ENCODE peak calls at places on chromosomes 13 and 19, in seven cellular contexts. C, D, Q, A, M, W and Z are unnamed samples.
A peak's percentile ranks its signal among the peaks of the same experiment; 100 is the strongest.

GRCh38 chr13:110913322-110913721 is 1.5 kb downstream of the ANKRD10 start:
- DNase-seq in C (no peak), D (no peak), Q (no peak), A (no peak), M (no peak), W (no peak), Z (peak; percentile 53)

GRCh38 chr13:32503727-32504126 is 34.9 kb downstream of the N4BP2L2 start:
- DNase-seq in C (no peak), D (no peak), Q (no peak), A (no peak), M (no peak), W (no peak), Z (no peak)

GRCh38 chr19:14214580-14214979 is 8.6 kb upstream of the ADGRL1 start:
- DNase-seq in C (no peak), D (no peak), Q (no peak), A (no peak), M (no peak), W (no peak), Z (no peak)

GRCh38 chr13:113457510-113457909 is 4.2 kb upstream of the ADPRHL1 start:
- DNase-seq in C (no peak), D (no peak), Q (no peak), A (no peak), M (no peak), W (no peak), Z (no peak)

GRCh38 chr19:14614099-14614412 is 31.2 kb downstream of the CLEC17A start:
- DNase-seq in C (no peak), D (peak; percentile 65), Q (no peak), A (no peak), M (peak; percentile 56), W (no peak), Z (no peak)

GRCh38 chr19:7922841-7923205 is 2.7 kb downstream of the SNAPC2 start:
- DNase-seq in C (no peak), D (no peak), Q (no peak), A (no peak), M (no peak), W (no peak), Z (no peak)

GRCh38 chr19:43575955-43576451 is 402 bp downstream of the PINLYP start:
- DNase-seq in C (no peak), D (no peak), Q (no peak), A (no peak), M (no peak), W (no peak), Z (no peak)

GRCh38 chr19:49533551-49534488 is 6.0 kb downstream of the RCN3 start:
- DNase-seq in C (peak; percentile 44), D (peak; percentile 84), Q (peak; percentile 84), A (peak; percentile 52), M (no peak), W (peak; percentile 87), Z (peak; percentile 62)

GRCh38 chr13:113777311-113778260 is 18.6 kb downstream of the TMEM255B start:
- DNase-seq in C (no peak), D (no peak), Q (peak; percentile 31), A (no peak), M (no peak), W (no peak), Z (no peak)

GRCh38 chr13:29131881-29132668 is 311.9 kb downstream of the MTUS2 start:
- DNase-seq in C (no peak), D (no peak), Q (no peak), A (no peak), M (no peak), W (no peak), Z (no peak)

GRCh38 chr13:51222510-51223283 is 499 bp downstream of the FAM124A start:
- DNase-seq in C (no peak), D (peak; percentile 18), Q (peak; percentile 26), A (no peak), M (no peak), W (no peak), Z (no peak)

GRCh38 chr13:51612867-51613266 is 28.6 kb downstream of the WDFY2 start:
- DNase-seq in C (no peak), D (no peak), Q (no peak), A (no peak), M (no peak), W (no peak), Z (no peak)